ENCODE peak calls at places on chromosomes 2 and 18, in eight cellular contexts. M, C, X, B, D, E, K and P are unnamed samples.

GRCh38 chr18:35289293-35290069 is 548 bp downstream of the ZSCAN30 start:
- DNase-seq in E (peak; percentile 27), K (peak; percentile 37), C (no peak), D (peak; percentile 27), M (no peak), B (no peak), X (peak; percentile 33), P (peak; percentile 22)

GRCh38 chr2:144500567-144500966 is 19.4 kb downstream of the ZEB2 start:
- DNase-seq in B (no peak), K (no peak), D (no peak), X (no peak), M (no peak), E (no peak), C (no peak), P (no peak)

GRCh38 chr2:166485558-166486193 is 8.4 kb downstream of the SCN7A start:
- DNase-seq in D (no peak), X (no peak), M (no peak), E (no peak), B (no peak), K (no peak), C (no peak), P (no peak)

GRCh38 chr2:69032336-69032735 is 19.4 kb downstream of the ANTXR1 start:
- DNase-seq in M (no peak), X (no peak), E (no peak), D (no peak), K (no peak), B (no peak), C (no peak), P (no peak)

GRCh38 chr2:9099341-9099751 is 95.9 kb upstream of the MBOAT2 start:
- DNase-seq in E (no peak), K (no peak), D (no peak), C (peak; percentile 83), X (no peak), B (peak; percentile 31), M (no peak), P (no peak)

GRCh38 chr18:52888014-52888413 is 548.0 kb downstream of the DCC start:
- DNase-seq in K (no peak), D (no peak), E (no peak), C (no peak), B (no peak), M (no peak), X (no peak), P (no peak)

GRCh38 chr18:49704334-49704733 is 109.0 kb downstream of the ACAA2 start:
- DNase-seq in M (no peak), K (peak; percentile 24), C (no peak), D (no peak), B (no peak), E (no peak), X (no peak), P (no peak)

GRCh38 chr2:45178359-45178758 is 169.1 kb upstream of the SIX2 start:
- DNase-seq in C (no peak), M (no peak), E (no peak), B (no peak), K (no peak), X (no peak), D (no peak), P (no peak)

GRCh38 chr2:219521066-219521880 is 7.0 kb downstream of the ASIC4 start:
- DNase-seq in B (peak; percentile 60), M (no peak), C (peak; percentile 47), D (no peak), K (peak; percentile 82), X (no peak), E (no peak), P (peak; percentile 76)

GRCh38 chr2:127097471-127097765 is 9.5 kb downstream of the BIN1 start:
- DNase-seq in D (no peak), E (no peak), B (no peak), X (no peak), C (no peak), K (no peak), M (no peak), P (no peak)

GRCh38 chr2:70887550-70888229 is 48.0 kb upstream of the ATP6V1B1 start:
- DNase-seq in D (no peak), E (peak; percentile 59), X (peak; percentile 32), C (no peak), K (no peak), M (no peak), B (peak; percentile 36), P (peak; percentile 22)

GRCh38 chr18:29154196-29154757 is 977.3 kb upstream of the CDH2 start:
- DNase-seq in C (peak; percentile 81), K (peak; percentile 44), M (no peak), X (no peak), B (peak; percentile 36), D (no peak), E (no peak), P (no peak)

GRCh38 chr2:149160701-149161217 is 122.3 kb downstream of the LYPD6B start:
- DNase-seq in C (no peak), E (no peak), M (no peak), X (peak; percentile 28), K (no peak), D (no peak), B (no peak), P (no peak)

GRCh38 chr2:235043762-235044500 is 92.1 kb downstream of the SH3BP4 start:
- DNase-seq in C (no peak), D (no peak), X (no peak), E (no peak), K (no peak), B (no peak), M (no peak), P (no peak)

GRCh38 chr2:39513641-39514094 is 76.6 kb upstream of the MAP4K3 start:
- DNase-seq in D (no peak), M (peak; percentile 89), B (peak; percentile 74), X (no peak), K (peak; percentile 89), C (peak; percentile 94), E (peak; percentile 37), P (peak; percentile 70)

GRCh38 chr2:29033172-29033571 is 41.2 kb downstream of the PCARE start:
- DNase-seq in M (peak; percentile 33), D (no peak), E (no peak), B (peak; percentile 84), X (no peak), C (peak; percentile 51), K (peak; percentile 79), P (no peak)

GRCh38 chr2:182883451-182883850 is 17.0 kb upstream of the FRZB start:
- DNase-seq in E (no peak), K (no peak), C (no peak), M (no peak), B (no peak), X (no peak), D (no peak), P (no peak)

GRCh38 chr2:12455626-12456025 is 261.1 kb upstream of the TRIB2 start:
- DNase-seq in C (peak; percentile 87), K (peak; percentile 46), B (no peak), X (no peak), M (no peak), D (no peak), E (peak; percentile 2), P (no peak)

GRCh38 chr2:120637847-120638246 is 97.8 kb upstream of the GLI2 start:
- DNase-seq in C (no peak), E (no peak), M (no peak), K (no peak), B (no peak), X (no peak), D (no peak), P (no peak)

GRCh38 chr18:79489048-79489899 is 93.5 kb downstream of the NFATC1 start:
- DNase-seq in E (no peak), K (no peak), M (no peak), X (no peak), C (no peak), D (no peak), B (no peak), P (no peak)

GRCh38 chr2:15337996-15338666 is 223.0 kb downstream of the NBAS start:
- DNase-seq in B (no peak), D (no peak), K (no peak), X (no peak), C (no peak), E (no peak), M (no peak), P (no peak)

GRCh38 chr2:27191107-27191829 is 20.6 kb upstream of the ATRAID start:
- DNase-seq in M (no peak), D (no peak), E (peak; percentile 55), X (peak; percentile 50), K (peak; percentile 79), C (peak; percentile 87), B (peak; percentile 74), P (peak; percentile 74)

GRCh38 chr2:95272299-95272751 is 1.9 kb upstream of the PROM2 start:
- DNase-seq in X (no peak), M (no peak), K (no peak), C (no peak), E (no peak), D (no peak), B (no peak), P (no peak)

GRCh38 chr2:203225423-203226039 is 13.3 kb upstream of the CYP20A1 start:
- DNase-seq in K (no peak), C (peak; percentile 53), B (peak; percentile 36), M (no peak), D (no peak), E (no peak), X (peak; percentile 33), P (peak; percentile 23)

GRCh38 chr2:128797533-128797932 is 478.9 kb upstream of the HS6ST1 start:
- DNase-seq in C (no peak), D (no peak), E (no peak), X (no peak), K (no peak), M (no peak), B (no peak), P (no peak)

GRCh38 chr18:70039186-70039585 is 91.5 kb upstream of the CD226 start:
- DNase-seq in B (no peak), M (no peak), D (no peak), K (no peak), C (no peak), X (no peak), E (no peak), P (no peak)

GRCh38 chr2:227990937-227991336 is 119.5 kb downstream of the DAW1 start:
- DNase-seq in E (no peak), X (no peak), D (no peak), B (no peak), M (no peak), K (no peak), C (no peak), P (no peak)

GRCh38 chr2:12764075-12764722 is 47.5 kb downstream of the TRIB2 start:
- DNase-seq in K (peak; percentile 72), C (peak; percentile 48), E (no peak), X (no peak), M (peak; percentile 47), D (no peak), B (no peak), P (no peak)

GRCh38 chr2:223469270-223470057 is 132.7 kb downstream of the SCG2 start:
- DNase-seq in M (peak; percentile 81), D (no peak), B (peak; percentile 54), K (peak; percentile 73), C (peak; percentile 98), X (no peak), E (no peak), P (no peak)

GRCh38 chr2:28949617-28950305 is 31.3 kb upstream of the TOGARAM2 start:
- DNase-seq in K (no peak), X (no peak), M (no peak), D (no peak), C (no peak), E (no peak), B (peak; percentile 51), P (no peak)

GRCh38 chr18:27860701-27861107 is 316.2 kb downstream of the CDH2 start:
- DNase-seq in X (no peak), M (no peak), C (peak; percentile 53), D (no peak), K (peak; percentile 24), E (no peak), B (no peak), P (peak; percentile 25)

GRCh38 chr2:231672617-231673347 is 35.5 kb upstream of the PTMA start:
- DNase-seq in C (peak; percentile 82), B (peak; percentile 89), M (no peak), E (no peak), K (peak; percentile 43), D (no peak), X (no peak), P (peak; percentile 68)

GRCh38 chr2:17830053-17831034 is 14.1 kb downstream of the MSGN1 start:
- DNase-seq in K (peak; percentile 91), M (no peak), X (peak; percentile 15), B (peak; percentile 92), D (peak; percentile 58), C (peak; percentile 79), E (no peak), P (peak; percentile 66)

GRCh38 chr2:132668986-132669853 is 785 bp downstream of the LYPD1 start:
- DNase-seq in M (no peak), E (no peak), B (peak; percentile 30), D (no peak), K (peak; percentile 25), C (no peak), X (no peak), P (no peak)